ENCODE peak calls at places on chromosomes 2 and 18, in five cellular contexts. H is transverse colon, I is SK-N-SH, G is GM12878, O is stomach. Y is an unnamed sample.

GRCh38 chr2:97706112-97706511 is 7.3 kb upstream of the ZAP70 start:
- DNase-seq in I (no peak), G (no peak), H (no peak), O (no peak), Y (no peak)

GRCh38 chr2:212392048-212392447 is 146.6 kb downstream of the ERBB4 start:
- DNase-seq in G (no peak), H (no peak), I (no peak), O (no peak), Y (no peak)

GRCh38 chr18:12420831-12421421 is 13.2 kb downstream of the PRELID3A start:
- DNase-seq in H (no peak), G (no peak), I (peak; percentile 87), O (no peak), Y (no peak)

GRCh38 chr2:28496781-28497180 is 921 bp downstream of the PLB1 start:
- DNase-seq in H (no peak), O (no peak), G (no peak), I (no peak), Y (no peak)

GRCh38 chr18:62200121-62200914 is 13.3 kb downstream of the RELCH start:
- DNase-seq in G (no peak), I (no peak), H (no peak), O (no peak), Y (no peak)

GRCh38 chr2:206480620-206481019 is 37.3 kb downstream of the ADAM23 start:
- DNase-seq in O (no peak), H (no peak), I (no peak), G (no peak), Y (no peak)

GRCh38 chr2:44970846-44971450 is 29.4 kb downstream of the SIX3 start:
- DNase-seq in O (no peak), G (no peak), H (no peak), I (no peak), Y (no peak)

GRCh38 chr2:127663566-127664064 is 11.7 kb downstream of the LIMS2 start:
- DNase-seq in O (no peak), I (no peak), G (no peak), H (peak; percentile 4), Y (no peak)

GRCh38 chr18:5628512-5629255 is 84.9 kb upstream of the EPB41L3 start:
- DNase-seq in G (no peak), H (peak; percentile 86), I (peak; percentile 53), O (peak; percentile 31), Y (peak; percentile 82)

GRCh38 chr2:112588611-112589045 is 4.2 kb downstream of the CHCHD5 start:
- DNase-seq in G (no peak), O (no peak), I (no peak), H (no peak), Y (no peak)

GRCh38 chr2:214492152-214492551 is 81.3 kb downstream of the VWC2L start:
- DNase-seq in I (no peak), O (no peak), G (peak; percentile 9), H (no peak), Y (no peak)

GRCh38 chr2:32947076-32947483 is 327 bp downstream of the LTBP1 start:
- DNase-seq in O (no peak), I (no peak), H (peak; percentile 25), G (no peak), Y (no peak)

GRCh38 chr2:32945286-32945685 is 1.5 kb upstream of the LTBP1 start:
- DNase-seq in O (no peak), G (no peak), H (no peak), I (no peak), Y (no peak)

GRCh38 chr2:32948266-32948665 is 1.5 kb downstream of the LTBP1 start:
- DNase-seq in G (no peak), H (no peak), O (no peak), I (no peak), Y (no peak)

GRCh38 chr2:32947484-32948143 is 861 bp downstream of the LTBP1 start:
- DNase-seq in I (peak; percentile 82), G (no peak), O (peak; percentile 45), H (peak; percentile 74), Y (no peak)

DNA sequence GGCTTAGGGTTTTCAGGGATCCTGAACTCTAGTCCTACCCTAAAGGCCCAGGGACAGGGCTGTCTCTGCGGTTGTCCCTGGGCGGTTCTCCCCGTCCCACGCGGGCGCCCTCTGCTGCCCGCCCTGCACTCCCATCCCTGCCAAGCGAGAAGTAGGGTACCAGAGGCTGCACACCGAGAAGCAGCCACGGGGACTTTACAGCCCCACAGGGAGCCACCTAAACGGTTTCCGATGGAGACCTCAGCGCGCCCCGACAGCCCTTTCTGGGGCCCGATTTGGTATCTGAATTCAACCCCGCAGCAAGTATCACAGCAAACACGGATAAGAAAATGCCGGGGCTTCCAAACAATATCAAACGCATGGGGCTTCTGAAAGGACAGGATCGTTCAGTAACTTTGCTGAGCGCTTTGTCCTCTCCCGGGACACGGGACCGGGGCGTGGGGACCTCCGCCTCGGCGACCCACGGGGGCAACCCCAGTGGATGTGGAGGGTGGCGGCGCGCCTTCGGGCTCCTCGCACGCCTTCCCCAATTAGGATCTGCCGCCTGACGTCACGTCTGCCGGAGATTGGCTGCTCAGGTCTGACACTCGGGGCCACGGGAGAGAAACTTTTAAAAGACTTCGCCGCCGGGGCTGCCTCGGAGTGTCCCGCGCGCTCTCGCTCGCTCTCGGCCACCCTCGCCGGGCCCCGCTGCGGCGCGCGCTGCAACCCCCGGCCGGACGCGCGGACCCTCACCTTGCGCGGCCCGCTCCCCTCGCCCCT is at the start of gene LTBP1:
- DNase-seq in H (peak; percentile 84), O (peak; percentile 69), I (peak; percentile 82), G (no peak), Y (no peak)
- H3K27ac ChIP-seq in H (peak within 1 kb of the TSS; percentile 90), O (peak within 1 kb of the TSS; percentile 86), I (peak within 1 kb of the TSS; percentile 43), G (no peak within 1 kb of the TSS), Y (peak within 1 kb of the TSS; percentile 71)

GRCh38 chr2:136860443-136860958 is 95.2 kb downstream of the THSD7B start:
- DNase-seq in I (no peak), O (no peak), G (no peak), H (no peak), Y (no peak)
- TF ChIP-seq EP300 in I (no peak), O (no peak), G (no peak), H (no peak), Y (no peak)

DNA sequence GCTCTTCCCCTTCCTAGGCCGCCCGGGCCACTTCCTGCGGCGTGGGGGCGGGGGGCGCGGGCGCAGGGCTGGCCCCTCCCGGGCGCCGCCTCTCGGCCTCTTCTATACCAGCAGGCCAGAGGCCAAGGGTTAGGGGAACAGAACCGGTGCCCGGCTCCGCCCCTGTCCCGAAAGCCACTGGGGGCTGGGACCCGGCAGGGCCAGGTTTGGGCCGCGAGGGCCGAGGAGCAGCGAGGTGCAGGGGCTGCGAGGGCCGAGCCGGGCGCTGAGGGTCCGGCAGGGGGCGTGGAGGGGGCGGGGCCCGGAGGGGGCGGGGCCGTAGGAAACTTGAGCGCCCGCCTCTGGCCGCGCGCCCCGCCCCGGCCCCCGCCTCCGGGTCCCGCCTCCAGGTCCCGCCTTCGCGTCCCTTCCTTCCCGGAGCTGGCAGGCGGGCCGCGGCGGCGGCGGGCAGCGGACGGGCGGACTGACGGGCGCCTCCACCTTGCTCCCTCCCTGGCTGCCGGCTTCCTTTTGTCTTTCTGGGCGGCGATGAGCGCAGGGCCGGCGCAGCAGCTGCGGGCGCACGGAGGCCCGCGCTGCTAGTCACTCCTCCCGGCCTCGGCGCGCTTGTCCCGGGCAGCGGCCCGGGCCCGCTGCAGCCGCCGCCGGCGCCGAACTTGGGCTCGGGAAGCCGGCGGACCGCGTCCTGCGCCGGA is at the start of gene HPCAL1:
- DNase-seq in G (peak; percentile 40), O (peak; percentile 93), I (peak; percentile 100), H (peak; percentile 94), Y (peak; percentile 90)
- TF ChIP-seq POLR2AphosphoS5 in G (no peak), O (peak; percentile 89), I (peak; percentile 86), H (peak; percentile 90), Y (no peak)

GRCh38 chr18:37395138-37395537 is 170.5 kb downstream of the CELF4 start:
- DNase-seq in I (no peak), H (no peak), G (no peak), O (no peak), Y (no peak)
- H3K27ac ChIP-seq in I (no peak overlapping the region), H (no peak overlapping the region), G (no peak overlapping the region), O (no peak overlapping the region), Y (no peak overlapping the region)

GRCh38 chr2:36369163-36369562 is 13.6 kb downstream of the CRIM1 start:
- DNase-seq in G (no peak), H (no peak), I (no peak), O (no peak), Y (no peak)

GRCh38 chr2:36368438-36368837 is 12.9 kb downstream of the CRIM1 start:
- DNase-seq in H (no peak), O (no peak), I (no peak), G (no peak), Y (no peak)

GRCh38 chr2:36366491-36367120 is 11.0 kb downstream of the CRIM1 start:
- DNase-seq in G (no peak), H (no peak), I (no peak), O (no peak), Y (no peak)

GRCh38 chr2:36369711-36370110 is 14.1 kb downstream of the CRIM1 start:
- DNase-seq in H (no peak), I (no peak), O (no peak), G (no peak), Y (no peak)

DNA sequence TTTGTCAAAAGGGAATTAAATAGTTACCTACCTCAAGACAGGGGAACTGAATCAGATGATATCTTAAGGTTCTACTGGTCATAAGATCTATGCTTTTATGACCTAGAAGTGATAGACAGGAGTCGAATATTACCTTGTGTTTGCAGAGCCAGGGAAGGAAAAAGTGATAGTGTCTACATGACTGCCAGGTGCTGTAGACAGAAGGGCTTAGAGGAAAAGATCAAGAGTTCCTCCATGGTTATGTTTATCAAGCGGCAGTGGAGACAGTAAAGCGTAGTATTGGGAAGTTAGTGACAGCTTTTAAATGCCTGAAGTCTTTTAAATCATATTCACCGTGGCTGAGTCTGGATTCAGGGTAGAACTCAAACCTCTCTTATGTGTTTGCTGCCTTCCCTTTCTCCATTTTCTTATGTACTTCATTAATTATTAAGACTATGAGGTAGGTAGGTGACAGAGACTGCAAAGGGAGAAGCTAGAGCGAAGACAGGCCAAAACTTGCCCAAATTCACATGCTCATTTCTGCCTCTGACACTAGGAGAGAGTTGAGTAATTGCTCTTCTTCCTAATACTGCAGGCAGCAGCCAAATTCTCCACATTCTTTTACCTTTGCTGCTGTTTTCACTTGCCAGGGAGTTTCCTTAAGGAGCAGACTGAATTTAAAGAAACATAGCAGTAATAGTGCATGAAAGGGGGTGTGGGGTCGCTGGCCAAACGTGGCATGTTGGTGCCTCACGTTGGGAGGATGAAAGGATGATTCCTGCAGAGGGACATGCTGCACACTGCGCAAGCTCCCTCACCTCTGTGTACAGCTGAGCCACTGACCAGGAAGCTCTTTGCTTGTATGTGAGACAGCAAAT is 12.1 kb downstream of the CRIM1 start:
- DNase-seq in H (no peak), I (no peak), O (no peak), G (no peak), Y (no peak)
- TF ChIP-seq EP300 in H (no peak), I (no peak), O (no peak), G (no peak), Y (no peak)

GRCh38 chr2:239328306-239329191 is 72.3 kb downstream of the HDAC4 start:
- DNase-seq in H (peak; percentile 65), O (peak; percentile 74), G (no peak), I (peak; percentile 83), Y (peak; percentile 89)

GRCh38 chr2:239329284-239329971 is 71.4 kb downstream of the HDAC4 start:
- DNase-seq in H (peak; percentile 65), I (peak; percentile 49), G (no peak), O (peak; percentile 23), Y (no peak)

GRCh38 chr2:239327536-239328305 is 73.1 kb downstream of the HDAC4 start:
- DNase-seq in H (no peak), G (no peak), I (no peak), O (no peak), Y (peak; percentile 62)

GRCh38 chr2:239324456-239324855 is 76.4 kb downstream of the HDAC4 start:
- DNase-seq in O (peak; percentile 22), G (no peak), H (no peak), I (peak; percentile 12), Y (peak; percentile 44)

GRCh38 chr2:239326831-239327535 is 73.8 kb downstream of the HDAC4 start:
- DNase-seq in I (no peak), H (no peak), O (no peak), G (no peak), Y (peak; percentile 60)
- TF ChIP-seq POLR2AphosphoS5 in I (no peak), H (no peak), O (no peak), G (no peak), Y (no peak)

Y was measured in suprapubic skin.